ENCODE peak calls at places on chromosomes 12 and 14, in seven cellular contexts. P is NCI-H460, A is iPS-NIHi11, L is KG1, R is endothelial cell, N is RPMI8226, M is DMS53. Q is an unnamed sample.

GRCh38 chr14:53613404-53614253 is 343.0 kb downstream of the BMP4 start:
- DNase-seq in P (peak), A (peak), L (no peak), R (no peak), N (peak), M (peak), Q (no peak)

GRCh38 chr12:83092101-83092500 is 405.4 kb downstream of the TMTC2 start:
- DNase-seq in P (no peak), A (peak), L (no peak), R (no peak), N (no peak), M (no peak), Q (no peak)

GRCh38 chr14:70188608-70189540 is at the start of gene SLC8A3:
- DNase-seq in P (peak), A (peak), L (peak), R (peak), N (no peak), M (peak), Q (no peak)

GRCh38 chr14:88245321-88245720 is 77.7 kb downstream of the KCNK10 start:
- DNase-seq in P (no peak), A (no peak), L (no peak), R (no peak), N (no peak), M (no peak), Q (no peak)

GRCh38 chr12:29508949-29509348 is 11.5 kb upstream of the OVCH1 start:
- DNase-seq in P (no peak), A (no peak), L (no peak), R (no peak), N (no peak), M (no peak), Q (no peak)

GRCh38 chr12:88401153-88401552 is 179.1 kb downstream of the KITLG start:
- DNase-seq in P (no peak), A (no peak), L (no peak), R (no peak), N (peak), M (no peak), Q (no peak)

GRCh38 chr14:91317381-91318313 is 73.1 kb upstream of the GPR68 start:
- DNase-seq in P (no peak), A (peak), L (peak), R (no peak), N (peak), M (no peak), Q (peak)

GRCh38 chr12:50401383-50402155 is 884 bp downstream of the LARP4 start:
- DNase-seq in P (no peak), A (no peak), L (peak), R (no peak), N (peak), M (peak), Q (no peak)

GRCh38 chr14:22979748-22980392 is 2.5 kb downstream of the AJUBA start:
- DNase-seq in P (no peak), A (no peak), L (no peak), R (no peak), N (no peak), M (no peak), Q (no peak)

GRCh38 chr12:30794591-30795409 is 40.0 kb upstream of the CAPRIN2 start:
- DNase-seq in P (peak), A (peak), L (no peak), R (no peak), N (no peak), M (peak), Q (no peak)

GRCh38 chr12:65325183-65325582 is 46.7 kb downstream of the MSRB3 start:
- DNase-seq in P (no peak), A (no peak), L (no peak), R (no peak), N (no peak), M (no peak), Q (no peak)

GRCh38 chr14:96582995-96583394 is 80.8 kb downstream of the PAPOLA start:
- DNase-seq in P (no peak), A (no peak), L (no peak), R (no peak), N (no peak), M (no peak), Q (no peak)

GRCh38 chr12:125140918-125141573 is 75.8 kb downstream of the AACS start:
- DNase-seq in P (no peak), A (no peak), L (no peak), R (no peak), N (no peak), M (no peak), Q (no peak)

GRCh38 chr12:113889076-113889475 is 77.0 kb downstream of the RBM19 start:
- DNase-seq in P (no peak), A (no peak), L (no peak), R (no peak), N (no peak), M (no peak), Q (no peak)

GRCh38 chr14:61596985-61597384 is 98.3 kb upstream of the HIF1A start:
- DNase-seq in P (no peak), A (no peak), L (no peak), R (no peak), N (no peak), M (no peak), Q (no peak)

GRCh38 chr14:58298477-58298879 is at the start of gene ARID4A:
- DNase-seq in P (no peak), A (no peak), L (no peak), R (no peak), N (peak), M (peak), Q (no peak)

GRCh38 chr12:103495158-103495782 is 498 bp downstream of the C12orf42 start:
- DNase-seq in P (no peak), A (peak), L (no peak), R (peak), N (no peak), M (peak), Q (no peak)

GRCh38 chr14:56324831-56325230 is 206.6 kb downstream of the PELI2 start:
- DNase-seq in P (no peak), A (no peak), L (no peak), R (no peak), N (no peak), M (no peak), Q (no peak)

GRCh38 chr12:88998421-88998820 is 353.9 kb downstream of the DUSP6 start:
- DNase-seq in P (no peak), A (no peak), L (no peak), R (no peak), N (no peak), M (no peak), Q (no peak)

GRCh38 chr12:108967869-108968540 is 52.9 kb downstream of the SVOP start:
- DNase-seq in P (peak), A (peak), L (no peak), R (no peak), N (peak), M (peak), Q (no peak)

GRCh38 chr12:13165578-13166120 is 30.9 kb upstream of the EMP1 start:
- DNase-seq in P (no peak), A (peak), L (peak), R (no peak), N (peak), M (peak), Q (peak)

GRCh38 chr12:70733385-70733784 is 96.2 kb upstream of the PTPRB start:
- DNase-seq in P (peak), A (peak), L (peak), R (peak), N (peak), M (peak), Q (peak)

GRCh38 chr14:71289536-71289935 is 382.3 kb downstream of the PCNX1 start:
- DNase-seq in P (no peak), A (no peak), L (no peak), R (no peak), N (peak), M (no peak), Q (no peak)

GRCh38 chr12:6539276-6540134 is 5.2 kb downstream of the GAPDH start:
- DNase-seq in P (peak), A (peak), L (no peak), R (no peak), N (no peak), M (peak), Q (no peak)

GRCh38 chr12:64826234-64826633 is 1.8 kb downstream of the TBC1D30 start:
- DNase-seq in P (no peak), A (peak), L (no peak), R (peak), N (peak), M (no peak), Q (peak)

GRCh38 chr12:69875416-69875815 is 50.4 kb downstream of the MYRFL start:
- DNase-seq in P (no peak), A (no peak), L (no peak), R (no peak), N (no peak), M (no peak), Q (no peak)

GRCh38 chr12:22034709-22035506 is 11.1 kb upstream of the CMAS start:
- DNase-seq in P (no peak), A (no peak), L (no peak), R (no peak), N (peak), M (no peak), Q (no peak)

GRCh38 chr12:124684971-124685688 is 117.7 kb upstream of the NCOR2 start:
- DNase-seq in P (no peak), A (no peak), L (no peak), R (no peak), N (no peak), M (no peak), Q (no peak)

GRCh38 chr12:131093971-131094830 is 140.5 kb downstream of the ADGRD1 start:
- DNase-seq in P (no peak), A (no peak), L (no peak), R (no peak), N (no peak), M (no peak), Q (no peak)

Q was measured in HL-60.